ENCODE peak calls at places on chromosomes 3 and 15, in ten cellular contexts. One of them, this sample, is unnamed.

GRCh38 chr3:26622634-26623408 is at the start of gene LRRC3B:
- DNase-seq in CD8-positive, alpha-beta T cell: no peak
- DNase-seq in stomach: no peak
- DNase-seq in heart left ventricle: no peak
- DNase-seq in colonic mucosa: no peak
- DNase-seq in neural progenitor cell: peak; percentile 89
- DNase-seq in fibroblast of lung: no peak
- DNase-seq in CD4-positive, alpha-beta T cell: no peak
- DNase-seq in body of pancreas: no peak
- DNase-seq in left lung: peak; percentile 75
- DNase-seq in this sample: no peak

GRCh38 chr3:143307613-143308183 is 188.1 kb downstream of the CHST2 start:
- DNase-seq in CD8-positive, alpha-beta T cell: no peak
- DNase-seq in stomach: peak; percentile 37
- DNase-seq in heart left ventricle: no peak
- DNase-seq in colonic mucosa: no peak
- DNase-seq in neural progenitor cell: no peak
- DNase-seq in fibroblast of lung: peak; percentile 24
- DNase-seq in CD4-positive, alpha-beta T cell: no peak
- DNase-seq in body of pancreas: no peak
- DNase-seq in left lung: no peak
- DNase-seq in this sample: no peak

GRCh38 chr3:148796799-148797198 is 30.8 kb upstream of the CPB1 start:
- DNase-seq in CD8-positive, alpha-beta T cell: no peak
- DNase-seq in stomach: no peak
- DNase-seq in heart left ventricle: no peak
- DNase-seq in colonic mucosa: no peak
- DNase-seq in neural progenitor cell: no peak
- DNase-seq in fibroblast of lung: no peak
- DNase-seq in CD4-positive, alpha-beta T cell: no peak
- DNase-seq in body of pancreas: no peak
- DNase-seq in left lung: no peak
- DNase-seq in this sample: no peak

GRCh38 chr3:15796771-15797599 is 794 bp downstream of the ANKRD28 start:
- DNase-seq in CD8-positive, alpha-beta T cell: no peak
- DNase-seq in stomach: no peak
- DNase-seq in heart left ventricle: no peak
- DNase-seq in colonic mucosa: no peak
- DNase-seq in neural progenitor cell: peak; percentile 60
- DNase-seq in fibroblast of lung: peak; percentile 68
- DNase-seq in CD4-positive, alpha-beta T cell: no peak
- DNase-seq in body of pancreas: no peak
- DNase-seq in left lung: no peak
- DNase-seq in this sample: no peak

GRCh38 chr3:161171113-161171512 is 50.0 kb upstream of the NMD3 start:
- DNase-seq in CD8-positive, alpha-beta T cell: no peak
- DNase-seq in stomach: no peak
- DNase-seq in heart left ventricle: no peak
- DNase-seq in colonic mucosa: peak; percentile 19
- DNase-seq in neural progenitor cell: no peak
- DNase-seq in fibroblast of lung: peak; percentile 73
- DNase-seq in CD4-positive, alpha-beta T cell: no peak
- DNase-seq in body of pancreas: no peak
- DNase-seq in left lung: no peak
- DNase-seq in this sample: no peak

GRCh38 chr15:70309716-70310115 is 212.0 kb upstream of the TLE3 start:
- DNase-seq in CD8-positive, alpha-beta T cell: no peak
- DNase-seq in stomach: no peak
- DNase-seq in heart left ventricle: no peak
- DNase-seq in colonic mucosa: no peak
- DNase-seq in neural progenitor cell: no peak
- DNase-seq in fibroblast of lung: no peak
- DNase-seq in CD4-positive, alpha-beta T cell: no peak
- DNase-seq in body of pancreas: no peak
- DNase-seq in left lung: no peak
- DNase-seq in this sample: no peak

GRCh38 chr15:52318729-52319500 is 23.3 kb upstream of the MYO5C start:
- DNase-seq in CD8-positive, alpha-beta T cell: no peak
- DNase-seq in stomach: no peak
- DNase-seq in heart left ventricle: peak; percentile 70
- DNase-seq in colonic mucosa: no peak
- DNase-seq in neural progenitor cell: no peak
- DNase-seq in fibroblast of lung: no peak
- DNase-seq in CD4-positive, alpha-beta T cell: no peak
- DNase-seq in body of pancreas: peak; percentile 54
- DNase-seq in left lung: no peak
- DNase-seq in this sample: no peak

GRCh38 chr3:33645060-33645841 is 72.8 kb downstream of the CLASP2 start:
- DNase-seq in CD8-positive, alpha-beta T cell: peak; percentile 16
- DNase-seq in stomach: no peak
- DNase-seq in heart left ventricle: no peak
- DNase-seq in colonic mucosa: no peak
- DNase-seq in neural progenitor cell: peak; percentile 12
- DNase-seq in fibroblast of lung: peak; percentile 40
- DNase-seq in CD4-positive, alpha-beta T cell: no peak
- DNase-seq in body of pancreas: no peak
- DNase-seq in left lung: no peak
- DNase-seq in this sample: no peak

GRCh38 chr3:29349049-29349448 is 68.2 kb downstream of the RBMS3 start:
- DNase-seq in CD8-positive, alpha-beta T cell: no peak
- DNase-seq in stomach: no peak
- DNase-seq in heart left ventricle: no peak
- DNase-seq in colonic mucosa: no peak
- DNase-seq in neural progenitor cell: no peak
- DNase-seq in fibroblast of lung: no peak
- DNase-seq in CD4-positive, alpha-beta T cell: no peak
- DNase-seq in body of pancreas: no peak
- DNase-seq in left lung: no peak
- DNase-seq in this sample: no peak

GRCh38 chr3:42608586-42608985 is 8.1 kb downstream of the NKTR start:
- DNase-seq in CD8-positive, alpha-beta T cell: no peak
- DNase-seq in stomach: no peak
- DNase-seq in heart left ventricle: no peak
- DNase-seq in colonic mucosa: peak; percentile 35
- DNase-seq in neural progenitor cell: no peak
- DNase-seq in fibroblast of lung: peak; percentile 40
- DNase-seq in CD4-positive, alpha-beta T cell: no peak
- DNase-seq in body of pancreas: no peak
- DNase-seq in left lung: no peak
- DNase-seq in this sample: no peak

GRCh38 chr3:61669203-61669602 is 107.8 kb downstream of the PTPRG start:
- DNase-seq in CD8-positive, alpha-beta T cell: no peak
- DNase-seq in stomach: no peak
- DNase-seq in heart left ventricle: no peak
- DNase-seq in colonic mucosa: no peak
- DNase-seq in neural progenitor cell: no peak
- DNase-seq in fibroblast of lung: no peak
- DNase-seq in CD4-positive, alpha-beta T cell: no peak
- DNase-seq in body of pancreas: no peak
- DNase-seq in left lung: no peak
- DNase-seq in this sample: no peak

GRCh38 chr3:61668317-61668864 is 107.0 kb downstream of the PTPRG start:
- DNase-seq in CD8-positive, alpha-beta T cell: no peak
- DNase-seq in stomach: no peak
- DNase-seq in heart left ventricle: no peak
- DNase-seq in colonic mucosa: no peak
- DNase-seq in neural progenitor cell: no peak
- DNase-seq in fibroblast of lung: no peak
- DNase-seq in CD4-positive, alpha-beta T cell: no peak
- DNase-seq in body of pancreas: no peak
- DNase-seq in left lung: no peak
- DNase-seq in this sample: no peak

GRCh38 chr3:61666615-61667320 is 105.4 kb downstream of the PTPRG start:
- DNase-seq in CD8-positive, alpha-beta T cell: no peak
- DNase-seq in stomach: no peak
- DNase-seq in heart left ventricle: no peak
- DNase-seq in colonic mucosa: no peak
- DNase-seq in neural progenitor cell: no peak
- DNase-seq in fibroblast of lung: no peak
- DNase-seq in CD4-positive, alpha-beta T cell: no peak
- DNase-seq in body of pancreas: no peak
- DNase-seq in left lung: no peak
- DNase-seq in this sample: no peak

GRCh38 chr3:61667417-61668213 is 106.2 kb downstream of the PTPRG start:
- DNase-seq in CD8-positive, alpha-beta T cell: no peak
- DNase-seq in stomach: no peak
- DNase-seq in heart left ventricle: no peak
- DNase-seq in colonic mucosa: no peak
- DNase-seq in neural progenitor cell: no peak
- DNase-seq in fibroblast of lung: peak; percentile 57
- DNase-seq in CD4-positive, alpha-beta T cell: no peak
- DNase-seq in body of pancreas: no peak
- DNase-seq in left lung: no peak
- DNase-seq in this sample: no peak

DNA sequence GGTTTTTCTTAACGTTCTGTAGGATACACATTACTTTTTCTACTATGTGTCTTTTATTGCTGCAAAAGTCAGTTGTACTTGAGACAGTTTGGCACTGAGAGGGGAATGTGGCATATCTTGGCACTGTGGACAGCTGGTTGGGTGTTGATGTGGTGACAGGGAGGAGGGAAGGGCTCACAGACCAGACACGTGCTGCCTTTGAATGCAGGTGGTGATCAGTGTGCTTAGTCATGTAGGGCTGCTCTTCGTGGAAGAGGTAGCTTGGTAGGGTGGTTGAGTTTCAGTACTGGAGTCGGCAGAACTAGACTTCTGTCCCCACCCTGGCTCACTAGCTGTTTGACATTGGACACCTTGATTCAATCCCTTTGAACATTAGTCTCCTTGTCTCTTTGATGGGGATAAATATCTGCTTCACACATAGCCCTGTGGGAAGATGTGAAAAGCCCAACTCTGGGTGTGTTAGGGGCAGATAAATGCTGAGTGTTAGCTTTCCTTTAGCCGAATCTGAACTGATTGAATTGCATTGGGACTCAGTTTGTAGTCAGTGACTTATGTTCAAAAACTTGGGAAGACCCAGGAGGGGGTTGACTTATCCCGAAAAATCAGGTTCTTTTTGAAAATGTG is 108.4 kb downstream of the PTPRG start:
- DNase-seq in CD8-positive, alpha-beta T cell: no peak
- DNase-seq in stomach: no peak
- DNase-seq in heart left ventricle: no peak
- DNase-seq in colonic mucosa: no peak
- DNase-seq in neural progenitor cell: no peak
- DNase-seq in fibroblast of lung: no peak
- DNase-seq in CD4-positive, alpha-beta T cell: no peak
- DNase-seq in body of pancreas: no peak
- DNase-seq in left lung: no peak
- DNase-seq in this sample: no peak
- H3K27ac ChIP-seq in CD8-positive, alpha-beta T cell: no peak overlapping the region
- H3K27ac ChIP-seq in stomach: no peak overlapping the region
- H3K27ac ChIP-seq in heart left ventricle: no peak overlapping the region
- H3K27ac ChIP-seq in colonic mucosa: no peak overlapping the region
- H3K27ac ChIP-seq in neural progenitor cell: no peak overlapping the region
- H3K27ac ChIP-seq in fibroblast of lung: no peak overlapping the region
- H3K27ac ChIP-seq in CD4-positive, alpha-beta T cell: no peak overlapping the region
- H3K27ac ChIP-seq in body of pancreas: no peak overlapping the region
- H3K27ac ChIP-seq in left lung: no peak overlapping the region
- H3K27ac ChIP-seq in this sample: no peak overlapping the region

GRCh38 chr15:90419202-90419601 is 31.2 kb downstream of the IQGAP1 start:
- DNase-seq in CD8-positive, alpha-beta T cell: no peak
- DNase-seq in stomach: no peak
- DNase-seq in heart left ventricle: no peak
- DNase-seq in colonic mucosa: no peak
- DNase-seq in neural progenitor cell: no peak
- DNase-seq in fibroblast of lung: no peak
- DNase-seq in CD4-positive, alpha-beta T cell: no peak
- DNase-seq in body of pancreas: no peak
- DNase-seq in left lung: no peak
- DNase-seq in this sample: no peak

GRCh38 chr15:90419738-90420487 is 31.9 kb downstream of the IQGAP1 start:
- DNase-seq in CD8-positive, alpha-beta T cell: no peak
- DNase-seq in stomach: no peak
- DNase-seq in heart left ventricle: no peak
- DNase-seq in colonic mucosa: no peak
- DNase-seq in neural progenitor cell: no peak
- DNase-seq in fibroblast of lung: peak; percentile 83
- DNase-seq in CD4-positive, alpha-beta T cell: no peak
- DNase-seq in body of pancreas: no peak
- DNase-seq in left lung: no peak
- DNase-seq in this sample: no peak

GRCh38 chr15:90420488-90420850 is 32.4 kb downstream of the IQGAP1 start:
- DNase-seq in CD8-positive, alpha-beta T cell: no peak
- DNase-seq in stomach: no peak
- DNase-seq in heart left ventricle: no peak
- DNase-seq in colonic mucosa: no peak
- DNase-seq in neural progenitor cell: no peak
- DNase-seq in fibroblast of lung: no peak
- DNase-seq in CD4-positive, alpha-beta T cell: no peak
- DNase-seq in body of pancreas: no peak
- DNase-seq in left lung: no peak
- DNase-seq in this sample: no peak

GRCh38 chr15:90421527-90421926 is 33.5 kb downstream of the IQGAP1 start:
- DNase-seq in CD8-positive, alpha-beta T cell: no peak
- DNase-seq in stomach: no peak
- DNase-seq in heart left ventricle: no peak
- DNase-seq in colonic mucosa: no peak
- DNase-seq in neural progenitor cell: no peak
- DNase-seq in fibroblast of lung: no peak
- DNase-seq in CD4-positive, alpha-beta T cell: no peak
- DNase-seq in body of pancreas: no peak
- DNase-seq in left lung: no peak
- DNase-seq in this sample: no peak

GRCh38 chr15:90418627-90419026 is 30.6 kb downstream of the IQGAP1 start:
- DNase-seq in CD8-positive, alpha-beta T cell: no peak
- DNase-seq in stomach: no peak
- DNase-seq in heart left ventricle: no peak
- DNase-seq in colonic mucosa: no peak
- DNase-seq in neural progenitor cell: no peak
- DNase-seq in fibroblast of lung: no peak
- DNase-seq in CD4-positive, alpha-beta T cell: no peak
- DNase-seq in body of pancreas: no peak
- DNase-seq in left lung: no peak
- DNase-seq in this sample: no peak
- H3K27ac ChIP-seq in CD8-positive, alpha-beta T cell: no peak overlapping the region
- H3K27ac ChIP-seq in stomach: no peak overlapping the region
- H3K27ac ChIP-seq in heart left ventricle: no peak overlapping the region
- H3K27ac ChIP-seq in colonic mucosa: peak overlapping the region; percentile 10
- H3K27ac ChIP-seq in neural progenitor cell: no peak overlapping the region
- H3K27ac ChIP-seq in fibroblast of lung: peak overlapping the region; percentile 36
- H3K27ac ChIP-seq in CD4-positive, alpha-beta T cell: no peak overlapping the region
- H3K27ac ChIP-seq in body of pancreas: no peak overlapping the region
- H3K27ac ChIP-seq in left lung: no peak overlapping the region
- H3K27ac ChIP-seq in this sample: no peak overlapping the region

GRCh38 chr3:23966308-23966707 is 21.2 kb downstream of the NR1D2 start:
- DNase-seq in CD8-positive, alpha-beta T cell: no peak
- DNase-seq in stomach: no peak
- DNase-seq in heart left ventricle: no peak
- DNase-seq in colonic mucosa: no peak
- DNase-seq in neural progenitor cell: no peak
- DNase-seq in fibroblast of lung: peak; percentile 89
- DNase-seq in CD4-positive, alpha-beta T cell: no peak
- DNase-seq in body of pancreas: no peak
- DNase-seq in left lung: no peak
- DNase-seq in this sample: no peak
- H3K27ac ChIP-seq in CD8-positive, alpha-beta T cell: no peak overlapping the region
- H3K27ac ChIP-seq in stomach: no peak overlapping the region
- H3K27ac ChIP-seq in heart left ventricle: no peak overlapping the region
- H3K27ac ChIP-seq in colonic mucosa: no peak overlapping the region
- H3K27ac ChIP-seq in neural progenitor cell: no peak overlapping the region
- H3K27ac ChIP-seq in fibroblast of lung: no peak overlapping the region
- H3K27ac ChIP-seq in CD4-positive, alpha-beta T cell: no peak overlapping the region
- H3K27ac ChIP-seq in body of pancreas: no peak overlapping the region
- H3K27ac ChIP-seq in left lung: no peak overlapping the region
- H3K27ac ChIP-seq in this sample: peak overlapping the region; percentile 21

GRCh38 chr3:53194218-53195065 is 33.4 kb downstream of the PRKCD start:
- DNase-seq in CD8-positive, alpha-beta T cell: no peak
- DNase-seq in stomach: no peak
- DNase-seq in heart left ventricle: peak; percentile 72
- DNase-seq in colonic mucosa: no peak
- DNase-seq in neural progenitor cell: peak; percentile 60
- DNase-seq in fibroblast of lung: peak; percentile 50
- DNase-seq in CD4-positive, alpha-beta T cell: no peak
- DNase-seq in body of pancreas: no peak
- DNase-seq in left lung: no peak
- DNase-seq in this sample: no peak
- H3K27ac ChIP-seq in CD8-positive, alpha-beta T cell: no peak overlapping the region
- H3K27ac ChIP-seq in stomach: peak overlapping the region; percentile 6
- H3K27ac ChIP-seq in heart left ventricle: no peak overlapping the region
- H3K27ac ChIP-seq in colonic mucosa: no peak overlapping the region
- H3K27ac ChIP-seq in neural progenitor cell: no peak overlapping the region
- H3K27ac ChIP-seq in fibroblast of lung: no peak overlapping the region
- H3K27ac ChIP-seq in CD4-positive, alpha-beta T cell: no peak overlapping the region
- H3K27ac ChIP-seq in body of pancreas: no peak overlapping the region
- H3K27ac ChIP-seq in left lung: no peak overlapping the region
- H3K27ac ChIP-seq in this sample: peak overlapping the region; percentile 93

This sample was measured in thoracic aorta.